ENCODE peak calls at places on chromosomes 6 and 20, in seven cellular contexts. R, H, P, T, B, N and M are unnamed samples.

GRCh38 chr6:22886881-22887581 is 317.7 kb downstream of the HDGFL1 start:
- DNase-seq in R (no peak), N (no peak), T (no peak), H (peak), B (no peak), P (no peak), M (no peak)

GRCh38 chr20:57501461-57502330 is 23.2 kb downstream of the CTCFL start:
- DNase-seq in P (no peak), T (no peak), N (no peak), R (no peak), B (no peak), H (peak), M (no peak)

GRCh38 chr6:137112067-137112355 is 61.4 kb downstream of the IL22RA2 start:
- DNase-seq in T (no peak), N (peak), P (no peak), H (peak), R (no peak), B (no peak), M (no peak)

GRCh38 chr6:36358235-36358915 is 21.7 kb upstream of the BNIP5 start:
- DNase-seq in P (no peak), R (no peak), N (no peak), T (no peak), B (no peak), H (peak), M (no peak)

GRCh38 chr6:7496266-7496875 is 45.1 kb upstream of the DSP start:
- DNase-seq in R (no peak), N (no peak), T (no peak), H (peak), P (no peak), B (no peak), M (no peak)

GRCh38 chr20:59576216-59576953 is 28.0 kb upstream of the PHACTR3 start:
- DNase-seq in B (no peak), N (no peak), P (no peak), T (no peak), H (no peak), R (no peak), M (no peak)

GRCh38 chr6:62797190-62797589 is 414.1 kb upstream of the FKBP1C start:
- DNase-seq in T (no peak), P (no peak), R (no peak), N (no peak), B (no peak), H (no peak), M (no peak)

GRCh38 chr20:33532753-33533459 is 43.0 kb downstream of the CBFA2T2 start:
- DNase-seq in B (no peak), H (no peak), P (no peak), R (no peak), N (no peak), T (no peak), M (no peak)

GRCh38 chr6:154457046-154457713 is 53.3 kb downstream of the CNKSR3 start:
- DNase-seq in H (peak), T (no peak), B (no peak), P (no peak), R (no peak), N (no peak), M (no peak)

GRCh38 chr6:149897855-149898744 is at the start of gene RAET1E:
- DNase-seq in B (peak), P (no peak), N (no peak), R (no peak), T (no peak), H (peak), M (no peak)